ENCODE peak calls at places on chromosome 7, in nine cellular contexts. T is T-cell, L is upper lobe of left lung, N is KG1, M is A172, I is cardiac fibroblast, V is midbrain, H is amniotic epithelial cell, K is kidney. J is an unnamed sample.

GRCh38 chr7:30727061-30727945 is 24.6 kb upstream of the INMT start:
- DNase-seq in M (no peak), I (no peak), V (no peak), L (no peak), T (peak; percentile 65), H (no peak), K (peak; percentile 45), N (peak; percentile 54), J (no peak)

GRCh38 chr7:33108931-33109757 is at the start of gene RP9:
- DNase-seq in V (peak; percentile 52), M (peak; percentile 53), K (peak; percentile 87), N (peak; percentile 58), H (peak; percentile 39), I (peak; percentile 71), L (peak; percentile 96), T (peak; percentile 72), J (peak; percentile 66)

GRCh38 chr7:28813238-28813962 is 144.7 kb downstream of the TRIL start:
- DNase-seq in H (no peak), K (no peak), T (no peak), I (no peak), M (no peak), V (no peak), L (no peak), N (no peak), J (no peak)

GRCh38 chr7:87231243-87231642 is 11.7 kb upstream of the TMEM243 start:
- DNase-seq in I (no peak), H (no peak), K (peak; percentile 68), N (no peak), T (no peak), L (peak; percentile 43), V (peak; percentile 45), M (no peak), J (no peak)

GRCh38 chr7:138008046-138008587 is 6.2 kb upstream of the CREB3L2 start:
- DNase-seq in H (no peak), L (no peak), K (no peak), V (no peak), M (no peak), I (no peak), N (no peak), T (no peak), J (no peak)

GRCh38 chr7:119988401-119988800 is 284.6 kb upstream of the KCND2 start:
- DNase-seq in K (no peak), T (no peak), L (no peak), H (no peak), I (no peak), M (no peak), V (no peak), N (no peak), J (no peak)

GRCh38 chr7:31850601-31851000 is 163.6 kb downstream of the PPP1R17 start:
- DNase-seq in I (no peak), M (no peak), N (no peak), K (no peak), V (no peak), H (peak; percentile 26), T (no peak), L (no peak), J (no peak)

GRCh38 chr7:47496064-47496665 is 85.7 kb downstream of the TNS3 start:
- DNase-seq in H (no peak), M (no peak), K (peak; percentile 42), N (no peak), I (no peak), V (no peak), T (no peak), L (no peak), J (no peak)

GRCh38 chr7:74027683-74028320 is at the start of gene ELN:
- DNase-seq in K (peak; percentile 93), I (peak; percentile 96), L (peak; percentile 90), T (no peak), N (no peak), H (peak; percentile 34), V (peak; percentile 68), M (no peak), J (no peak)

GRCh38 chr7:5586279-5586962 is 162.8 kb upstream of the TNRC18 start:
- DNase-seq in M (no peak), H (no peak), K (peak; percentile 65), L (peak; percentile 69), V (no peak), T (no peak), I (no peak), N (no peak), J (no peak)

GRCh38 chr7:41045556-41046123 is 657.2 kb downstream of the INHBA start:
- DNase-seq in M (no peak), I (no peak), N (no peak), K (no peak), L (no peak), T (no peak), V (no peak), H (no peak), J (no peak)

GRCh38 chr7:29588900-29589696 is 25.5 kb downstream of the PRR15 start:
- DNase-seq in V (peak; percentile 38), M (peak; percentile 56), T (no peak), L (no peak), N (no peak), I (peak; percentile 51), K (no peak), H (peak; percentile 40), J (peak; percentile 41)

GRCh38 chr7:121205777-121206176 is 123.0 kb upstream of the WNT16 start:
- DNase-seq in H (no peak), K (no peak), I (no peak), T (no peak), M (no peak), L (no peak), V (no peak), N (no peak), J (no peak)

GRCh38 chr7:50304911-50305621 is 550 bp downstream of the IKZF1 start:
- DNase-seq in H (no peak), N (peak; percentile 61), L (no peak), K (no peak), M (no peak), V (no peak), I (no peak), T (peak; percentile 71), J (no peak)

GRCh38 chr7:98418271-98418635 is 17.4 kb upstream of the BAIAP2L1 start:
- DNase-seq in H (peak; percentile 31), K (no peak), M (peak; percentile 61), L (no peak), N (no peak), I (no peak), T (no peak), V (no peak), J (no peak)

GRCh38 chr7:154591544-154591943 is 411.4 kb downstream of the PAXIP1 start:
- DNase-seq in N (no peak), I (no peak), M (no peak), V (peak; percentile 75), H (no peak), K (no peak), L (no peak), T (no peak), J (no peak)

GRCh38 chr7:140225562-140226249 is 48.9 kb upstream of the KDM7A start:
- DNase-seq in H (no peak), N (no peak), T (no peak), M (no peak), K (no peak), L (no peak), V (peak; percentile 6), I (no peak), J (no peak)

GRCh38 chr7:149880871-149881301 is 7.1 kb downstream of the ATP6V0E2 start:
- DNase-seq in H (no peak), T (no peak), L (no peak), V (peak; percentile 86), M (no peak), I (no peak), N (no peak), K (no peak), J (no peak)

GRCh38 chr7:44887293-44887692 is 2.0 kb upstream of the PURB start:
- DNase-seq in N (no peak), K (no peak), I (no peak), T (no peak), M (no peak), L (no peak), H (no peak), V (no peak), J (no peak)

GRCh38 chr7:101232141-101232821 is 5.3 kb downstream of the CLDN15 start:
- DNase-seq in H (no peak), N (no peak), L (peak; percentile 91), T (no peak), I (no peak), M (no peak), K (peak; percentile 87), V (no peak), J (no peak)

GRCh38 chr7:129468547-129468946 is 33.8 kb upstream of the SMKR1 start:
- DNase-seq in M (no peak), V (no peak), I (no peak), T (no peak), H (no peak), K (no peak), L (no peak), N (no peak), J (no peak)

GRCh38 chr7:137086896-137087295 is 218.4 kb downstream of the CHRM2 start:
- DNase-seq in K (no peak), I (no peak), V (no peak), L (no peak), T (no peak), M (no peak), H (peak; percentile 51), N (no peak), J (no peak)

GRCh38 chr7:80135306-80136104 is 874 bp downstream of the GNAI1 start:
- DNase-seq in V (peak; percentile 41), L (peak; percentile 91), H (peak; percentile 41), I (no peak), M (peak; percentile 40), N (no peak), K (no peak), T (peak; percentile 3), J (no peak)

GRCh38 chr7:2001601-2002442 is 230.9 kb downstream of the MAD1L1 start:
- DNase-seq in I (no peak), M (no peak), N (no peak), K (peak; percentile 51), L (peak; percentile 77), T (no peak), H (no peak), V (no peak), J (no peak)

GRCh38 chr7:47170516-47170915 is 411.4 kb downstream of the TNS3 start:
- DNase-seq in L (no peak), M (no peak), K (no peak), I (no peak), T (no peak), H (peak; percentile 29), N (no peak), V (no peak), J (no peak)

GRCh38 chr7:57867884-57868701 is 418.1 kb downstream of the ZNF716 start:
- DNase-seq in T (no peak), M (no peak), I (peak; percentile 0), V (peak; percentile 2), H (no peak), N (no peak), L (peak; percentile 71), K (peak; percentile 53), J (no peak)

J was measured in NCI-H226.